ENCODE peak calls at places on chromosome 15, in seven cellular contexts. A is amniotic epithelial cell, O is NB4, X is Right ventricle myocardium superior, U is mesenchymal stem cell, N is glutamatergic neuron, J is foreskin fibroblast. L is an unnamed sample.

GRCh38 chr15:95565201-95565600 is 765.3 kb upstream of the NR2F2 start:
- DNase-seq in A (no peak), O (no peak), X (no peak), U (no peak), N (no peak), J (no peak), L (no peak)

GRCh38 chr15:40192942-40193341 is 32.1 kb downstream of the BUB1B start:
- DNase-seq in A (peak; percentile 55), O (no peak), X (no peak), U (peak; percentile 28), N (no peak), J (peak; percentile 14), L (peak; percentile 55)

GRCh38 chr15:76340198-76340801 is 3.7 kb downstream of the ISL2 start:
- DNase-seq in A (no peak), O (no peak), X (peak; percentile 50), U (peak; percentile 73), N (peak; percentile 69), J (peak; percentile 46), L (peak; percentile 35)

GRCh38 chr15:49675051-49675450 is 54.2 kb downstream of the DTWD1 start:
- DNase-seq in A (peak; percentile 89), O (no peak), X (no peak), U (peak; percentile 60), N (no peak), J (peak; percentile 78), L (peak; percentile 91)

GRCh38 chr15:48049736-48050135 is 71.1 kb upstream of the SLC24A5 start:
- DNase-seq in A (peak; percentile 76), O (no peak), X (no peak), U (no peak), N (no peak), J (no peak), L (no peak)

GRCh38 chr15:51708013-51708412 is 26.7 kb downstream of the SCG3 start:
- DNase-seq in A (no peak), O (no peak), X (no peak), U (no peak), N (no peak), J (no peak), L (no peak)

GRCh38 chr15:73751481-73751880 is 1.7 kb downstream of the INSYN1 start:
- DNase-seq in A (no peak), O (no peak), X (no peak), U (no peak), N (peak; percentile 52), J (no peak), L (no peak)

GRCh38 chr15:51274956-51275355 is 63.4 kb downstream of the CYP19A1 start:
- DNase-seq in A (no peak), O (no peak), X (no peak), U (no peak), N (no peak), J (no peak), L (no peak)

GRCh38 chr15:90851114-90851513 is 17.3 kb upstream of the FURIN start:
- DNase-seq in A (no peak), O (no peak), X (no peak), U (no peak), N (no peak), J (no peak), L (no peak)

L was measured in fibroblast of pulmonary artery.